ENCODE peak calls at places on chromosomes 4 and X, in five cellular contexts. H is A549, E is suprapubic skin, G is transverse colon, N is stomach. D is an unnamed sample.

GRCh38 chr4:64777286-64777685 is 368.0 kb upstream of the TECRL start:
- DNase-seq in H (no peak), E (no peak), G (no peak), N (no peak), D (no peak)

GRCh38 chrX:122418758-122419157 is 765.3 kb upstream of the GRIA3 start:
- DNase-seq in H (no peak), E (no peak), G (no peak), N (no peak), D (no peak)

GRCh38 chr4:158459085-158459820 is 62.4 kb upstream of the RXFP1 start:
- DNase-seq in H (peak; percentile 14), E (no peak), G (no peak), N (no peak), D (no peak)

GRCh38 chr4:133565379-133565778 is 416.3 kb downstream of the PCDH10 start:
- DNase-seq in H (peak; percentile 22), E (no peak), G (no peak), N (no peak), D (no peak)

GRCh38 chr4:125891597-125892258 is 577.0 kb downstream of the FAT4 start:
- DNase-seq in H (no peak), E (no peak), G (no peak), N (no peak), D (no peak)

GRCh38 chr4:95289028-95289634 is 259.6 kb downstream of the UNC5C start:
- DNase-seq in H (peak; percentile 44), E (no peak), G (no peak), N (no peak), D (no peak)

GRCh38 chrX:107571296-107571998 is 56.9 kb upstream of the PRPS1 start:
- DNase-seq in H (peak; percentile 66), E (no peak), G (no peak), N (peak; percentile 38), D (no peak)

GRCh38 chrX:12497832-12498591 is 293.2 kb upstream of the PRPS2 start:
- DNase-seq in H (peak; percentile 4), E (no peak), G (no peak), N (no peak), D (no peak)

GRCh38 chr4:64625438-64625837 is 216.2 kb upstream of the TECRL start:
- DNase-seq in H (no peak), E (no peak), G (no peak), N (no peak), D (no peak)

GRCh38 chr4:121788896-121789295 is 12.2 kb upstream of the EXOSC9 start:
- DNase-seq in H (no peak), E (no peak), G (no peak), N (no peak), D (no peak)

GRCh38 chr4:86961605-86962295 is 26.9 kb downstream of the AFF1 start:
- DNase-seq in H (peak; percentile 11), E (no peak), G (peak; percentile 41), N (no peak), D (no peak)

GRCh38 chr4:54499308-54500074 is 158.3 kb upstream of the KIT start:
- DNase-seq in H (no peak), E (no peak), G (no peak), N (no peak), D (no peak)

GRCh38 chrX:133258481-133258880 is 40.3 kb upstream of the TFDP3 start:
- DNase-seq in H (no peak), E (no peak), G (no peak), N (no peak), D (no peak)

GRCh38 chr4:26719954-26720552 is 136.2 kb downstream of the TBC1D19 start:
- DNase-seq in H (peak; percentile 4), E (no peak), G (no peak), N (no peak), D (no peak)

GRCh38 chr4:187663076-187663475 is 332.5 kb upstream of the ZFP42 start:
- DNase-seq in H (no peak), E (no peak), G (no peak), N (no peak), D (no peak)

GRCh38 chr4:178415925-178416324 is 973.7 kb upstream of the AGA start:
- DNase-seq in H (no peak), E (no peak), G (no peak), N (no peak), D (no peak)

GRCh38 chr4:966266-967112 is 6.9 kb downstream of the DGKQ start:
- DNase-seq in H (no peak), E (no peak), G (no peak), N (no peak), D (no peak)

GRCh38 chr4:61428950-61429349 is 228.8 kb downstream of the ADGRL3 start:
- DNase-seq in H (no peak), E (no peak), G (no peak), N (no peak), D (no peak)

GRCh38 chr4:1406416-1406945 is at the start of gene NKX1-1:
- DNase-seq in H (no peak), E (no peak), G (no peak), N (peak; percentile 7), D (no peak)

GRCh38 chrX:150062292-150063137 is 124.2 kb upstream of the EOLA2 start:
- DNase-seq in H (peak; percentile 13), E (no peak), G (peak; percentile 11), N (no peak), D (no peak)

GRCh38 chrX:149540621-149541520 is at the start of gene EOLA1:
- DNase-seq in H (peak; percentile 97), E (peak; percentile 89), G (peak; percentile 91), N (peak; percentile 89), D (peak; percentile 76)

GRCh38 chr4:71258323-71258722 is 80.5 kb upstream of the SLC4A4 start:
- DNase-seq in H (no peak), E (no peak), G (no peak), N (no peak), D (no peak)

GRCh38 chr4:137768196-137768595 is 235.9 kb upstream of the PCDH18 start:
- DNase-seq in H (no peak), E (no peak), G (no peak), N (no peak), D (no peak)

GRCh38 chrX:20312018-20312417 is 45.3 kb upstream of the RPS6KA3 start:
- DNase-seq in H (no peak), E (no peak), G (no peak), N (no peak), D (no peak)

GRCh38 chrX:53356186-53356585 is 66.3 kb downstream of the SMC1A start:
- DNase-seq in H (peak; percentile 21), E (no peak), G (no peak), N (no peak), D (no peak)

GRCh38 chr4:8582941-8583654 is 2.9 kb downstream of the GPR78 start:
- DNase-seq in H (no peak), E (peak; percentile 56), G (no peak), N (no peak), D (no peak)

GRCh38 chrX:71619193-71619592 is 882 bp upstream of the CXCR3 start:
- DNase-seq in H (no peak), E (no peak), G (no peak), N (no peak), D (no peak)

GRCh38 chrX:65874110-65874509 is 165.8 kb downstream of the VSIG4 start:
- DNase-seq in H (no peak), E (no peak), G (no peak), N (no peak), D (no peak)

GRCh38 chr4:833156-833555 is 7.2 kb upstream of the CPLX1 start:
- DNase-seq in H (no peak), E (no peak), G (no peak), N (no peak), D (no peak)

GRCh38 chr4:2931765-2932560 is 31.2 kb downstream of the NOP14 start:
- DNase-seq in H (no peak), E (peak; percentile 85), G (peak; percentile 61), N (peak; percentile 60), D (peak; percentile 51)

GRCh38 chr4:53098681-53099121 is 236.6 kb downstream of the RASL11B start:
- DNase-seq in H (no peak), E (no peak), G (no peak), N (no peak), D (no peak)

GRCh38 chr4:47744253-47744652 is 93.6 kb downstream of the CORIN start:
- DNase-seq in H (no peak), E (no peak), G (no peak), N (no peak), D (no peak)

GRCh38 chr4:183398298-183399129 is 45.9 kb upstream of the CDKN2AIP start:
- DNase-seq in H (peak; percentile 63), E (no peak), G (peak; percentile 74), N (peak; percentile 74), D (no peak)

GRCh38 chr4:82562553-82562854 is 716 bp upstream of the TMEM150C start:
- DNase-seq in H (no peak), E (no peak), G (no peak), N (no peak), D (no peak)

GRCh38 chr4:123127865-123128264 is 205.5 kb upstream of the NUDT6 start:
- DNase-seq in H (no peak), E (no peak), G (no peak), N (no peak), D (no peak)

GRCh38 chr4:173448557-173448918 is 49.6 kb upstream of the SCRG1 start:
- DNase-seq in H (no peak), E (no peak), G (no peak), N (no peak), D (no peak)

GRCh38 chr4:93157984-93158383 is 670.6 kb upstream of the ATOH1 start:
- DNase-seq in H (peak; percentile 1), E (no peak), G (no peak), N (no peak), D (no peak)

GRCh38 chrX:48468693-48469691 is 1.1 kb downstream of the SLC38A5 start:
- DNase-seq in H (no peak), E (no peak), G (peak; percentile 31), N (no peak), D (no peak)

GRCh38 chrX:50920132-50920531 is 9.6 kb downstream of the BMP15 start:
- DNase-seq in H (peak; percentile 16), E (no peak), G (no peak), N (no peak), D (no peak)
- TF ChIP-seq CTCF in H (peak; percentile 26), E (peak; percentile 15), G (peak; percentile 28), N (no peak), D (no peak)

GRCh38 chr4:18021470-18021719 is 160 bp downstream of the LCORL start:
- DNase-seq in H (no peak), E (no peak), G (no peak), N (no peak), D (no peak)
- TF ChIP-seq POLR2A in H (no peak), E (no peak), G (peak; percentile 77), N (no peak), D (no peak)

DNA sequence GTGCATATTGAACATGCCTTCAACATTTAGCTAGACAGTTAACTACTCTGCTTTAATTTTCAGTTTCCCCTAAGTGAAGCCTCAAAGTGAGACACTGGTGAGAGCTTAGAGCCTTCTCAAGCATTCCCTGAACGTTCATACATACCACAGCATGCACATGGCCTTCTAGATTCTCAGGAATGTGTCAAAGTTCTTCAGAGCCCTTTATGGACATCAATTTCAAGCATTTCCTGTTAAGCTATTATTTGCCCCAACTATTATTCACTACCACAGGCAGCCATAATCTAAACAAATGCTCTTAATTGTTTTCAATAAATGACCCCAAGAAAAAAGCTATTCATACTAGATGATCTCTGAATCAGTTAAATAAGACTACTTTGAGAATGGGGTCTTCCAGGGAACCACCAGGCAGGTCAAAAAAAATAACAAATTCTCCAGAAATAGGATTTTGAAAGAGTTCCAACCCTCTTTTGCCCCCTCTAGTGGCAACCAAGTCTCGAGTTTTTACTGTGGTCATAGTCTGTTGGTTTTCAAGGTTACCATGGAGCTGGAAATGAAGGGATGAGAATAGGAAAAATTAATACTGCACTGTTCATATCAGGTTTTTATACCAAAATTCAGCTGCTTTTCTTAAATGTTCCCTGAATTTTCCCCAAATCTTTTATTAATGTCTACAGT is 235.4 kb downstream of the RAB28 start:
- DNase-seq in H (no peak), E (no peak), G (no peak), N (no peak), D (no peak)
- H3K4me1 ChIP-seq in H (no peaks in the 10 kb centered on the region), E (no peaks in the 10 kb centered on the region), G (no peaks in the 10 kb centered on the region), N (no peaks in the 10 kb centered on the region), D (no peaks in the 10 kb centered on the region)

GRCh38 chrX:38156838-38157237 is 63.8 kb downstream of the SRPX start:
- DNase-seq in H (no peak), E (no peak), G (peak; percentile 11), N (no peak), D (no peak)
- TF ChIP-seq CTCF in H (no peak), E (no peak), G (no peak), N (no peak), D (no peak)